ENCODE peak calls at places on chromosomes 16 and 17, in five cellular contexts. P, S, L, A and U are unnamed samples.

GRCh38 chr17:2707721-2708584 is 3.6 kb downstream of the CLUH start:
- DNase-seq in P (no peak), L (peak; percentile 20), A (no peak), S (no peak), U (no peak)

GRCh38 chr17:14950216-14950615 is 314.9 kb downstream of the PMP22 start:
- DNase-seq in A (peak; percentile 5), S (no peak), L (peak; percentile 86), P (no peak), U (peak; percentile 11)

GRCh38 chr16:75494696-75495601 is at the start of gene CHST6:
- DNase-seq in A (no peak), L (peak; percentile 55), P (no peak), S (no peak), U (no peak)

GRCh38 chr16:17266606-17267313 is 204.0 kb downstream of the XYLT1 start:
- DNase-seq in S (no peak), A (no peak), P (no peak), L (no peak), U (no peak)

GRCh38 chr16:53991181-53992056 is 287.5 kb downstream of the FTO start:
- DNase-seq in L (peak; percentile 89), A (peak; percentile 75), P (peak; percentile 37), S (no peak), U (peak; percentile 1)

GRCh38 chr17:54172654-54173316 is 350.1 kb downstream of the KIF2B start:
- DNase-seq in S (no peak), A (no peak), L (peak; percentile 15), P (no peak), U (no peak)

GRCh38 chr17:5941258-5941657 is 128.9 kb upstream of the WSCD1 start:
- DNase-seq in L (no peak), S (no peak), P (no peak), A (no peak), U (no peak)

GRCh38 chr16:89096768-89097527 is 3.3 kb downstream of the ACSF3 start:
- DNase-seq in L (no peak), P (no peak), S (no peak), A (peak; percentile 12), U (no peak)

GRCh38 chr17:82602986-82603385 is 45.3 kb downstream of the WDR45B start:
- DNase-seq in L (peak; percentile 57), A (peak; percentile 44), S (no peak), P (no peak), U (no peak)

GRCh38 chr16:24713379-24713778 is 16.1 kb upstream of the TNRC6A start:
- DNase-seq in A (no peak), S (no peak), P (no peak), L (no peak), U (no peak)

GRCh38 chr17:60599620-60600489 is at the start of gene PPM1D:
- DNase-seq in L (peak; percentile 99), P (peak; percentile 99), S (peak; percentile 99), A (peak; percentile 99), U (peak; percentile 95)

GRCh38 chr17:3740611-3741073 is 16.9 kb downstream of the HASPIN start:
- DNase-seq in A (no peak), P (no peak), S (no peak), L (no peak), U (no peak)

GRCh38 chr16:75019007-75019406 is 20.2 kb downstream of the ZNRF1 start:
- DNase-seq in L (peak; percentile 67), P (no peak), S (no peak), A (peak; percentile 55), U (no peak)

GRCh38 chr17:58318065-58318481 is 10.5 kb downstream of the TSPOAP1 start:
- DNase-seq in S (no peak), L (no peak), A (no peak), P (no peak), U (no peak)

GRCh38 chr17:65088621-65089385 is 32.3 kb upstream of the GNA13 start:
- DNase-seq in A (no peak), S (no peak), L (no peak), P (no peak), U (no peak)

GRCh38 chr17:75679706-75680201 is 12.6 kb downstream of the SAP30BP start:
- DNase-seq in L (peak; percentile 67), P (peak; percentile 56), S (peak; percentile 41), A (no peak), U (no peak)

GRCh38 chr16:73163238-73163795 is 115.4 kb upstream of the ZFHX3 start:
- DNase-seq in A (no peak), S (no peak), L (peak; percentile 84), P (no peak), U (no peak)

GRCh38 chr17:34852614-34853013 is 108.6 kb downstream of the CCT6B start:
- DNase-seq in P (no peak), A (no peak), S (no peak), L (no peak), U (no peak)

GRCh38 chr16:53948326-53948725 is 244.4 kb downstream of the FTO start:
- DNase-seq in S (no peak), P (no peak), L (no peak), A (no peak), U (no peak)

GRCh38 chr17:15213381-15214087 is 51.6 kb downstream of the PMP22 start:
- DNase-seq in A (peak; percentile 16), S (no peak), P (no peak), L (peak; percentile 67), U (no peak)

GRCh38 chr16:4900750-4901149 is 36.2 kb downstream of the PPL start:
- DNase-seq in A (no peak), P (no peak), S (no peak), L (no peak), U (no peak)

GRCh38 chr17:32596666-32597065 is 109.9 kb downstream of the CDK5R1 start:
- DNase-seq in A (peak; percentile 5), P (no peak), S (no peak), L (peak; percentile 41), U (no peak)

GRCh38 chr16:84810518-84811273 is 9.1 kb upstream of the CRISPLD2 start:
- DNase-seq in L (peak; percentile 80), S (peak; percentile 48), A (peak; percentile 63), P (no peak), U (no peak)

GRCh38 chr17:5128905-5129535 is 13.2 kb downstream of the USP6 start:
- DNase-seq in A (no peak), P (peak; percentile 15), S (no peak), L (no peak), U (no peak)

GRCh38 chr17:22512997-22513538 is 820.7 kb downstream of the KCNJ18 start:
- DNase-seq in L (no peak), A (no peak), S (no peak), P (no peak), U (no peak)

DNA sequence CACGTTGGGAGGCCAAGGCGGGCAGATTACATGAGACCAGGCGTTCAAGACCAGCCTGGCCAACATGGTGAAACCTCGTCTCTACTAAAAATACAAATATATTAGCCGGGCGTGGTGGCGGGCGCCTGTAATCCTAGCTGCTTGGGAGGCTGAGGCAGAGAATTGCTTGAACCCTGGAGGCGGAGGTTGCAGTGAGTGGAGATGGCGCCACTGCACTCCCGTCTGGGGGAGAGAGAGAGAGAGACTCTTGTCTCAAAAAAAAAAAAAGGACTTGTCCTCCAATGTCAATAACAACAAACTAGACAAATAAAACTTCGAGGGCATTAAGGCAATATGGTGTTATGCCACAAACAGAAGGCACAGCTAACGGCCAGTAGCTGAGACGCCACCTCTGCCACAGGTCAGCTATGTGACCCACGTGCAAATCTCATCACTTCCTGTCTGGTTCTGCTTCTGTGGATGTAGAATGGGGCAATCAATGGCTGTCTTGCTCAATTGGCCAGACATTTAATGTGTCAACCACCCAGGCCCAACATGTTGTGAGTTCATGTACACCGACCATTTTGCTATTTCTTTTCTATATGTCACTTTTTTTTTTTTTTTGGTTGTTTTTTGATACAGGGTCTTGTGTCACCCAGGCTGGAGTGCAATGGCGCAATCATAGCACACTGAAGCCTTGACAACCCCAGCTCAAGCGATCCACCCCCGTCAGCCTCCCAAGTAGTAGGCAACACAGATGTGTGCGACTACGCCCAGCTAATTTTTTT is 834 bp upstream of the TXNDC11 start:
- DNase-seq in P (peak; percentile 76), S (peak; percentile 30), L (peak; percentile 91), A (peak; percentile 49), U (no peak)
- H3K4me3 ChIP-seq in P (peak overlapping the region; percentile 30), S (peak overlapping the region; percentile 99), L (peak overlapping the region; percentile 87), A (peak overlapping the region; percentile 49), U (peak overlapping the region; percentile 94)

DNA sequence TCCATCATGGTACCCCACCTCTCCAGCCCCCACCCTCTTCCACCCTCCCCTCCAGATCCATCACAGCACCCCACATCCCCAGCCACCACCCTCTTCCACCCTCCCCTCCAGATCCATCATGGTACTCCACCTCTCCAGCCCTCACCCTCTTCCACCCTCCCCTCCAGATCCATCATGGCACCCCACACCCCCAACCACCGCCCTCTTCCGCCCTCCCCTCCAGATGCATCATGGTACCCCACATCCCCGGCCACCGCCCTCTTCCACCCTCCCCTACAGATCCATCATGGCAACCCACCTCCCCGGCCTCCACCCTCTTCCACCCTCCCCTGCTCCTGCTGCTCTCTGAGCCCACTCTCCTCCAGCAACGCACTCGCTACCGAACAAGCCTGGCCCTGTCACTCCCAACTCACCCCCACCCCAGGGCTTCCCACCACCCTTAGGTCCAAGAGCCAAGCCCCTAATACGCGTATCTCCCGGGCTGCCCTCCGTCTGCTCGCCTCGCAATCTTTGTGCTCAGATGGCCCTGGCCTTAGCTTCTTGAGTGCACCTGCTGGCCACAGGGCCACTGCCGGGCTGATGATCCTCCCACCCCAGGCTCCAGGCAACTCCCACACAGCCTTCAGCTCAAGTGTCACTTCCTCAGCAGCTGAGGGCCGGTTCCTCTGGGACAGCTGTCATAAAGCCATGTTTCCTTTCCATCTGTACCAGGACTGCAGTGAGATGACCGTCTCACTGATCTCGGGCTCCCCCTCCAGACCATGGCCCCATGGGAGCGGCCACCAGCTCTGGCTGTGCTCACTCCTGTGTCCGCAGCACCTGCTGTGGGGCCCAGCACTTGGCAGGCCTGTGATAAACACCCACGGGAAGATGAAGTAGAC is 25.5 kb downstream of the KDM8 start:
- DNase-seq in S (no peak), L (no peak), A (no peak), P (no peak), U (no peak)
- TF ChIP-seq CTCF in S (no peak), L (no peak), A (no peak), P (no peak), U (no peak)

DNA sequence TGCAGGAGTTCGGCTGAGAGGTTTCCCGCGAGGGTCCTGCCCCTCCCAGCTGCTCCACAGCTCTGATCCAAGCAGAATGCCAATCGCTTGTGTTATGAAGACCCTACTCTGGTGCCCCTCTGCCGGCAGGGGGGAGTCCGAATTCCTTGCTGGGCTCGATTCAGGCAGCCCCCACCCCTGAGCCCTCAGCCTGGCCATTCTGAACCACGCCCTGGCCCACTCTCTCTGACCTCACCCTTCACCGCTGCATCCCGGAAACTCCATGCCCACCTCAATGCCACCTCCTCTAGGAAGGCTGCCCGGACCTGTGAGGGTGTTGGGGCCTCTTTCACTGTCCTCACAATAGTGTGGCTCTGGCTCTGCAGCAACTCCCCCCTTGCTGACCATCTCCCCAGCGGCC is 7.9 kb upstream of the UBE2I start:
- DNase-seq in A (no peak), L (no peak), P (no peak), S (no peak), U (no peak)
- H3K4me3 ChIP-seq in A (no peak overlapping the region), L (no peak overlapping the region), P (no peak overlapping the region), S (no peak overlapping the region), U (no peak overlapping the region)

DNA sequence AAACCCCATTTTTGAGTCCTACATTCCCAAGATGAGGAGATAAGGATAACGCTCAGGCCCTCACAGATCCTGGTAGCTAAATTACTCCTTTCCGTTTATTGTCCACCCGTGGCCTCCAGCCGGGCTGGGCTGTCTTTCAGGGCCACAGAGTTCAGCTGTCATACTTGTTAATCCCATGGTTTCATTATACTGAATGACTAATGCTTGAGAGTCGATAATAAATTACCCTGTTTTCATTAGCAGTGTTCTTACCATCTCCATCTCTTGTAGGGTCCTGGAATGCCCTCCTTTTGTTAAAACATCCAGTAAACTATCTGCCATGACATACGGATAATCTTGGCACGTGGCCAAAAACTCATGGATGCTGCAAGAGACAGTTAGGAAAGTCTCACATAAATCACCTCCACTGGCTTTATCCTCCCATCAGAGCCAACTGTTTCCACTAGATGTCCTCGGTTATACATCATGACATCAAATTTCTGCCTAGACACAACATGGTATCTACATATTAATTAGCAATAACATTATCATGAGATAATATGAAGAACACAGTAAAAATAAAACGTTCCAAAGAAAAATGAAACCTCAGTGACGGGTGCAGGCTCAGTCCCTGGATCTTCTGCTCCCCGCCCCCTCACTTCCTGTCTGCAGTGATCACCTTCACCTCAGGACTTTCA is 45.3 kb downstream of the BRD7 start:
- DNase-seq in A (peak; percentile 56), L (peak; percentile 73), P (no peak), S (no peak), U (peak; percentile 21)
- TF ChIP-seq CTCF in A (peak; percentile 46), L (peak; percentile 48), P (no peak), S (no peak), U (peak; percentile 10)